ENCODE peak calls at places on chromosomes 4 and X, in six cellular contexts. H, T, B, V, N and P are unnamed samples.

GRCh38 chr4:183801460-183802168 is 103.5 kb upstream of the STOX2 start:
- DNase-seq in H (no peak), T (no peak), B (no peak), V (no peak), N (no peak), P (no peak)

GRCh38 chr4:119493419-119493818 is 135.2 kb downstream of the PDE5A start:
- DNase-seq in H (no peak), T (no peak), B (no peak), V (no peak), N (no peak), P (no peak)

GRCh38 chr4:184808719-184809062 is 17.1 kb downstream of the ACSL1 start:
- DNase-seq in H (no peak), T (no peak), B (no peak), V (peak; percentile 34), N (no peak), P (no peak)

GRCh38 chr4:151223465-151223864 is 53.5 kb upstream of the PRSS48 start:
- DNase-seq in H (no peak), T (no peak), B (no peak), V (no peak), N (no peak), P (no peak)

GRCh38 chr4:25157071-25157470 is 3.2 kb downstream of the SEPSECS start:
- DNase-seq in H (no peak), T (no peak), B (no peak), V (no peak), N (no peak), P (no peak)

GRCh38 chrX:147953976-147954375 is 27.2 kb upstream of the FMR1NB start:
- DNase-seq in H (no peak), T (peak; percentile 58), B (no peak), V (no peak), N (no peak), P (no peak)

GRCh38 chrX:1212532-1212931 is at the start of gene CRLF2:
- DNase-seq in H (no peak), T (no peak), B (no peak), V (no peak), N (no peak), P (no peak)

GRCh38 chrX:103356897-103357296 is 591 bp downstream of the TCEAL9 start:
- DNase-seq in H (no peak), T (peak; percentile 60), B (no peak), V (peak; percentile 62), N (no peak), P (peak; percentile 67)

GRCh38 chr4:161714022-161714751 is 449.6 kb downstream of the FSTL5 start:
- DNase-seq in H (no peak), T (no peak), B (no peak), V (no peak), N (no peak), P (no peak)

GRCh38 chr4:113049421-113050355 is at the start of gene ANK2:
- DNase-seq in H (no peak), T (no peak), B (no peak), V (peak; percentile 27), N (no peak), P (no peak)

GRCh38 chrX:17990542-17990941 is 129.4 kb upstream of the RAI2 start:
- DNase-seq in H (no peak), T (no peak), B (no peak), V (no peak), N (no peak), P (no peak)

DNA sequence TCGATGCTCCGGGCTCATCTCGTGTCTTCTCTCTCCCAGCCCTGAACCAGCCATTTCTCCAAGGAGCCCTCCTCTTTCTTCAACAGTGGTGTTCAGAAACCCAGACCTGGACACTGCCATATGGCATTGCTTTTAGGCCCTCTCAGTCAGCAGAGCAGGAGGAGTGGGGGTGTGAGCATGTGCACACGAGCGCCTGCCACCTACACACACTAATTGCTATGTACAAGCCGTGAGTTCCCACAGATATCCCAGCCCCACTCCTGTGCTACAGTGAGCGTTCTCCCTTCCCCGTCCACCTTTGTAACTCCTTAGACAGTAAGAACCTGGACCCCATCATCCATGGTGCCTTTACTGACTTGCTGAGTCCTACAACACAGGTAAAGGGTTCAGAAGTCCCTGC is 53.8 kb downstream of the TNIP2 start:
- DNase-seq in H (no peak), T (peak; percentile 4), B (no peak), V (no peak), N (no peak), P (no peak)
- H3K36me3 ChIP-seq in H (peaks cover 62% of the 10 kb centered on the region), T (peaks cover 36% of the 10 kb centered on the region), B (peaks cover 33% of the 10 kb centered on the region), V (peaks cover 60% of the 10 kb centered on the region), N (peaks cover 25% of the 10 kb centered on the region), P (peaks cover 48% of the 10 kb centered on the region)

DNA sequence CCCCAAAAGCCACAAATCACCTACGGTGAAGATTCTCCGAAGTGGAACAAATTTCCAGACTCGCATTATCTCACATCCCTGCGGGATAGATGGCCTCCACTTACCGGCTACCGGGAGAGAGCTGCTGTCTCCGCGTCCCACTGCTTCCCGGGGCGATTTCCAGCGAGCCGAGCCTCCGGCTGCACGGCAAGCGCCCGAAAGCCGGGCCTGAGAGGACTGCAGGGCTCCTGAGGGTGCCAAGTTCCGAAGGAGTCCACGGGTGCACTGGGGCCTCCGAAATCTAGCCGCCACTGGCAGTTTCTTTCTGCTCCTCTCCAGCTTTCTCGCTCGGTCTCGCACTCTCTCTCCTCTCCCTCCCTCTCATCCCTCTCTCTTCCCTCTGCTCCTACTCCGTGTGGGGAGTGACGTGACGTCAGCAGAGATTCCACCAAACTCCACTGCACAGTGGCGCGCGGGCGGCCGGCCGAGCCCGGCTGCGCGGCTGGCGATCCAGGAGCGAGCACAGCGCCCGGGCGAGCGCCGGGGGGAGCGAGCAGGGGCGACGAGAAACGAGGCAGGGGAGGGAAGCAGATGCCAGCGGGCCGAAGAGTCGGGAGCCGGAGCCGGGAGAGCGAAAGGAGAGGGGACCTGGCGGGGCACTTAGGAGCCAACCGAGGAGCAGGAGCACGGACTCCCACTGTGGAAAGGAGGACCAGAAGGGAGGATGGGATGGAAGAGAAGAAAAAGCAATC is 14.0 kb upstream of the PITX2 start:
- DNase-seq in H (no peak), T (no peak), B (no peak), V (peak; percentile 55), N (no peak), P (no peak)
- H3K27me3 ChIP-seq in H (peaks cover 29% of the 10 kb centered on the region), T (peaks cover 59% of the 10 kb centered on the region), B (peaks cover 26% of the 10 kb centered on the region), V (peaks cover 100% of the 10 kb centered on the region), N (peaks cover 59% of the 10 kb centered on the region), P (no peaks in the 10 kb centered on the region)

DNA sequence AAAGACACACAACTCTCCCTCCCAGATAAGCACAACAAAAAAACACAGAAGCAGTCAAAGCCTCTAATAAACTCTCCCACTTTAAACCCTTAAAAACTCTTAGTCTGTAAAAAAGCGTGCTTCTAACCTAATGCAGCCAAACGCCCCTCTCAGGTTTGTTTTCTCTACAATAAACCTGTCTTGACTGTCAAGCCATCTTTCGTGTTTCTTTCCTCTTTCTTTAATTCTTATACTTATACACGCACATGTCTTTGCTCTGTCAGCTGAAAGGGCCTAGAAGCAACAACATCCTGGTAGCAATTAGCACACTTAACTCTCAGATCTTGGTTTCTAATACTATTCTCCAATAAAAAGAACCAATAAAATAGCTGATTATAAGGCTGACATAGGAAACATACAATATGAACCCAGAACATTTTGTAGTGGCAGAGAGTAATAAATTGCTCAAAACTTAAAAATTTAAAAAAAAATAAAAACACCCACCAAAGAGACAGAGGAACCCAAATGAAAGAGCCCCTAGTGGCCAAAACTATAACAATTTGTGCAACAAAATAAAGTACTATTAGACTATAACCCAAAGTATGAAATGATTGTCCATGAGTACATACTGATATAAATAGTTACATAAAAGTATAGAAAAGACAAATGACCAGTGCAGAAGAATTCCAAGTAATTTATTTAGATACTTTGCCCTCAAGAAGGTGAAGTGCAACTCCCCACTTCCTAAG is 440.4 kb upstream of the ADGRL3 start:
- DNase-seq in H (no peak), T (no peak), B (no peak), V (no peak), N (no peak), P (no peak)
- H3K27ac ChIP-seq in H (no peak overlapping the region), T (no peak overlapping the region), B (no peak overlapping the region), V (no peak overlapping the region), N (no peak overlapping the region), P (no peak overlapping the region)

GRCh38 chr4:158854236-158854635 is 85.4 kb downstream of the FNIP2 start:
- DNase-seq in H (no peak), T (no peak), B (no peak), V (no peak), N (no peak), P (no peak)
- H3K36me3 ChIP-seq in H (peaks cover 6% of the 10 kb centered on the region), T (no peaks in the 10 kb centered on the region), B (no peaks in the 10 kb centered on the region), V (peaks cover 5% of the 10 kb centered on the region), N (no peaks in the 10 kb centered on the region), P (peaks cover 6% of the 10 kb centered on the region)

GRCh38 chr4:121764702-121765367 is at the start of gene SMIM43:
- DNase-seq in H (no peak), T (peak; percentile 57), B (no peak), V (peak; percentile 49), N (no peak), P (no peak)
- H3K27me3 ChIP-seq in H (no peaks in the 10 kb centered on the region), T (no peaks in the 10 kb centered on the region), B (peaks cover 7% of the 10 kb centered on the region), V (peaks cover 100% of the 10 kb centered on the region), N (peaks cover 17% of the 10 kb centered on the region), P (peaks cover 27% of the 10 kb centered on the region)

GRCh38 chr4:176258135-176258534 is 10.9 kb downstream of the ASB5 start:
- DNase-seq in H (no peak), T (no peak), B (no peak), V (no peak), N (no peak), P (no peak)

GRCh38 chr4:176261018-176261417 is 8.0 kb downstream of the ASB5 start:
- DNase-seq in H (no peak), T (no peak), B (no peak), V (no peak), N (no peak), P (no peak)

GRCh38 chr4:176259330-176260090 is 9.5 kb downstream of the ASB5 start:
- DNase-seq in H (no peak), T (no peak), B (no peak), V (no peak), N (no peak), P (no peak)

GRCh38 chr4:176261481-176261880 is 7.5 kb downstream of the ASB5 start:
- DNase-seq in H (no peak), T (no peak), B (no peak), V (no peak), N (no peak), P (no peak)

DNA sequence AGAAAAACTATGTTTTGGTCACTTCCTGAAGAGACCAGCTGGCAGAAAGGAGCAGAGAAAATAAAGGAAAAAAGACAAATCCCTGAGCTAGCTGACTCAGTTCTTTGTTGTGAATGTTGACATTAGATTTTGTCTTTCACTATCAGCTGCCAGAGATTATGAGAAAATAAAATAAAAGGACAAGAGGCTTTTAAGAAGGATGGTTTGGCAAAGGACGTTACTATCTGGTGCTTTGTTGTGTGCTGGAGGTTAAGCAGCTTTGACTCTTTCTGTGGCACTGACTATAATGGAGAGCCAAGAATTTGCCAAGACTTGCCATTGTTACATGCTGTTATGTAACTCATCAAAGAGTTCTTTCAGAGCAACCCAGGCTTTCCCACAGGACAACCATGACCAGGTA is 12.1 kb downstream of the ASB5 start:
- DNase-seq in H (no peak), T (no peak), B (no peak), V (no peak), N (no peak), P (no peak)
- H3K27ac ChIP-seq in H (no peak overlapping the region), T (no peak overlapping the region), B (no peak overlapping the region), V (no peak overlapping the region), N (no peak overlapping the region), P (no peak overlapping the region)